ENCODE peak calls at places on chromosomes 13 and 19, in ten cellular contexts. V, T, W, J, O, S, F, Y, L and X are unnamed samples.

GRCh38 chr19:44570984-44571684 is 41.7 kb upstream of the CEACAM20 start:
- DNase-seq in O (peak; percentile 68), J (peak; percentile 61), T (peak; percentile 27), L (peak; percentile 80), F (peak; percentile 95), Y (peak; percentile 87), S (peak; percentile 65), W (no peak), V (peak; percentile 92), X (peak; percentile 54)

GRCh38 chr13:111573801-111574200 is 253.4 kb downstream of the TEX29 start:
- DNase-seq in J (no peak), V (no peak), T (no peak), L (no peak), Y (no peak), W (no peak), F (no peak), O (no peak), S (no peak), X (no peak)

GRCh38 chr13:113584870-113585671 is 518 bp downstream of the TFDP1 start:
- DNase-seq in L (no peak), T (peak; percentile 36), V (peak; percentile 18), O (no peak), S (peak; percentile 53), Y (no peak), F (peak; percentile 21), J (peak; percentile 77), W (no peak), X (peak; percentile 34)

GRCh38 chr13:29438772-29439171 is 156.7 kb downstream of the SLC7A1 start:
- DNase-seq in Y (peak; percentile 46), L (no peak), S (no peak), W (no peak), V (no peak), T (no peak), O (no peak), F (peak; percentile 80), J (no peak), X (no peak)

GRCh38 chr19:17488593-17489391 is 18.5 kb downstream of the SLC27A1 start:
- DNase-seq in V (peak; percentile 93), L (no peak), T (no peak), W (no peak), F (peak; percentile 89), O (no peak), S (peak; percentile 90), J (peak; percentile 79), Y (no peak), X (peak; percentile 55)

GRCh38 chr13:95233026-95233635 is 68.1 kb downstream of the ABCC4 start:
- DNase-seq in V (no peak), L (no peak), O (no peak), Y (no peak), F (no peak), J (peak; percentile 57), W (no peak), S (no peak), T (no peak), X (no peak)

GRCh38 chr13:24693862-24694471 is 13.8 kb downstream of the ATP12A start:
- DNase-seq in O (peak; percentile 59), S (peak; percentile 52), W (no peak), F (peak; percentile 85), L (peak; percentile 30), V (peak; percentile 65), J (peak; percentile 84), T (no peak), Y (peak; percentile 42), X (peak; percentile 78)

GRCh38 chr19:19062454-19063182 is 1.2 kb upstream of the SLC25A42 start:
- DNase-seq in T (no peak), W (no peak), S (peak; percentile 39), V (no peak), F (peak; percentile 54), J (no peak), L (peak; percentile 30), O (peak; percentile 58), Y (peak; percentile 11), X (peak; percentile 42)

GRCh38 chr19:56403764-56404704 is at the start of gene ZNF583:
- DNase-seq in V (peak; percentile 92), T (peak; percentile 98), J (peak; percentile 98), S (peak; percentile 92), O (peak; percentile 99), Y (peak; percentile 95), L (peak; percentile 98), W (peak; percentile 81), F (peak; percentile 92), X (peak; percentile 60)

GRCh38 chr19:19279853-19280252 is 6.8 kb upstream of the TM6SF2 start:
- DNase-seq in L (no peak), S (no peak), O (no peak), W (no peak), J (no peak), T (no peak), F (no peak), Y (no peak), V (no peak), X (no peak)

GRCh38 chr19:13302521-13303270 is 152.5 kb downstream of the IER2 start:
- DNase-seq in S (no peak), J (no peak), O (no peak), V (no peak), T (no peak), L (no peak), Y (no peak), W (no peak), F (no peak), X (no peak)